ENCODE peak calls at places on chromosome 19, in ten cellular contexts. One of them, this sample, is unnamed.

GRCh38 chr19:45499196-45500180 is 1.2 kb downstream of the PPM1N start:
- DNase-seq in OCI-M1: peak; percentile 51
- DNase-seq in EL: peak; percentile 56
- DNase-seq in T-helper 9 cell: peak; percentile 34
- DNase-seq in Jurkat, Clone E6-1: peak; percentile 69
- DNase-seq in myocyte: no peak
- DNase-seq in stomach: no peak
- DNase-seq in caudate nucleus: no peak
- DNase-seq in GM03348: peak; percentile 36
- DNase-seq in stimulated activated CD8-positive, alpha-beta memory T cell treated with anti-CD3 and anti-CD28 coated beads, Interleukin-15, amount 100 ng/mL, for 24 hours: no peak
- DNase-seq in this sample: peak; percentile 71

GRCh38 chr19:10379880-10380310 is 477 bp downstream of the TYK2 start:
- DNase-seq in GM03348: peak; percentile 34
- DNase-seq in Jurkat, Clone E6-1: no peak
- DNase-seq in caudate nucleus: no peak
- DNase-seq in stimulated activated CD8-positive, alpha-beta memory T cell treated with anti-CD3 and anti-CD28 coated beads, Interleukin-15, amount 100 ng/mL, for 24 hours: no peak
- DNase-seq in EL: no peak
- DNase-seq in myocyte: peak; percentile 8
- DNase-seq in stomach: no peak
- DNase-seq in OCI-M1: no peak
- DNase-seq in T-helper 9 cell: no peak
- DNase-seq in this sample: no peak

GRCh38 chr19:47509973-47510372 is 4.9 kb downstream of the NAPA start:
- DNase-seq in GM03348: no peak
- DNase-seq in stomach: peak; percentile 67
- DNase-seq in stimulated activated CD8-positive, alpha-beta memory T cell treated with anti-CD3 and anti-CD28 coated beads, Interleukin-15, amount 100 ng/mL, for 24 hours: no peak
- DNase-seq in T-helper 9 cell: no peak
- DNase-seq in caudate nucleus: no peak
- DNase-seq in EL: no peak
- DNase-seq in OCI-M1: no peak
- DNase-seq in Jurkat, Clone E6-1: no peak
- DNase-seq in myocyte: peak; percentile 84
- DNase-seq in this sample: no peak

GRCh38 chr19:12543855-12544254 is 7.4 kb downstream of the ZNF564 start:
- DNase-seq in T-helper 9 cell: no peak
- DNase-seq in GM03348: no peak
- DNase-seq in Jurkat, Clone E6-1: no peak
- DNase-seq in stomach: no peak
- DNase-seq in caudate nucleus: no peak
- DNase-seq in myocyte: no peak
- DNase-seq in OCI-M1: peak; percentile 93
- DNase-seq in stimulated activated CD8-positive, alpha-beta memory T cell treated with anti-CD3 and anti-CD28 coated beads, Interleukin-15, amount 100 ng/mL, for 24 hours: no peak
- DNase-seq in EL: no peak
- DNase-seq in this sample: peak; percentile 27

GRCh38 chr19:48906324-48906723 is 6.2 kb downstream of the NUCB1 start:
- DNase-seq in Jurkat, Clone E6-1: no peak
- DNase-seq in T-helper 9 cell: no peak
- DNase-seq in EL: no peak
- DNase-seq in stomach: no peak
- DNase-seq in myocyte: no peak
- DNase-seq in GM03348: no peak
- DNase-seq in stimulated activated CD8-positive, alpha-beta memory T cell treated with anti-CD3 and anti-CD28 coated beads, Interleukin-15, amount 100 ng/mL, for 24 hours: no peak
- DNase-seq in OCI-M1: no peak
- DNase-seq in caudate nucleus: no peak
- DNase-seq in this sample: no peak

GRCh38 chr19:1286451-1286858 is 782 bp downstream of the EFNA2 start:
- DNase-seq in EL: no peak
- DNase-seq in myocyte: no peak
- DNase-seq in caudate nucleus: no peak
- DNase-seq in OCI-M1: no peak
- DNase-seq in GM03348: no peak
- DNase-seq in T-helper 9 cell: no peak
- DNase-seq in stomach: no peak
- DNase-seq in stimulated activated CD8-positive, alpha-beta memory T cell treated with anti-CD3 and anti-CD28 coated beads, Interleukin-15, amount 100 ng/mL, for 24 hours: no peak
- DNase-seq in Jurkat, Clone E6-1: no peak
- DNase-seq in this sample: no peak

GRCh38 chr19:36151144-36152051 is 849 bp downstream of the COX7A1 start:
- DNase-seq in GM03348: peak; percentile 56
- DNase-seq in OCI-M1: no peak
- DNase-seq in myocyte: no peak
- DNase-seq in stomach: no peak
- DNase-seq in T-helper 9 cell: no peak
- DNase-seq in stimulated activated CD8-positive, alpha-beta memory T cell treated with anti-CD3 and anti-CD28 coated beads, Interleukin-15, amount 100 ng/mL, for 24 hours: no peak
- DNase-seq in EL: no peak
- DNase-seq in Jurkat, Clone E6-1: no peak
- DNase-seq in caudate nucleus: no peak
- DNase-seq in this sample: no peak

GRCh38 chr19:1857648-1858326 is 5.6 kb downstream of the KLF16 start:
- DNase-seq in myocyte: no peak
- DNase-seq in EL: no peak
- DNase-seq in Jurkat, Clone E6-1: no peak
- DNase-seq in OCI-M1: peak; percentile 29
- DNase-seq in GM03348: no peak
- DNase-seq in stimulated activated CD8-positive, alpha-beta memory T cell treated with anti-CD3 and anti-CD28 coated beads, Interleukin-15, amount 100 ng/mL, for 24 hours: no peak
- DNase-seq in T-helper 9 cell: no peak
- DNase-seq in stomach: no peak
- DNase-seq in caudate nucleus: no peak
- DNase-seq in this sample: no peak

GRCh38 chr19:55340784-55341147 is 1.1 kb downstream of the KMT5C start:
- DNase-seq in stomach: no peak
- DNase-seq in OCI-M1: peak; percentile 65
- DNase-seq in GM03348: no peak
- DNase-seq in Jurkat, Clone E6-1: no peak
- DNase-seq in EL: no peak
- DNase-seq in stimulated activated CD8-positive, alpha-beta memory T cell treated with anti-CD3 and anti-CD28 coated beads, Interleukin-15, amount 100 ng/mL, for 24 hours: no peak
- DNase-seq in myocyte: peak; percentile 52
- DNase-seq in caudate nucleus: no peak
- DNase-seq in T-helper 9 cell: no peak
- DNase-seq in this sample: peak; percentile 68

GRCh38 chr19:16457195-16457953 is 14.4 kb downstream of the EPS15L1 start:
- DNase-seq in T-helper 9 cell: no peak
- DNase-seq in myocyte: peak; percentile 68
- DNase-seq in stimulated activated CD8-positive, alpha-beta memory T cell treated with anti-CD3 and anti-CD28 coated beads, Interleukin-15, amount 100 ng/mL, for 24 hours: no peak
- DNase-seq in OCI-M1: no peak
- DNase-seq in Jurkat, Clone E6-1: no peak
- DNase-seq in GM03348: peak; percentile 77
- DNase-seq in caudate nucleus: no peak
- DNase-seq in EL: peak; percentile 67
- DNase-seq in stomach: peak; percentile 36
- DNase-seq in this sample: no peak

GRCh38 chr19:29807178-29807577 is 4.6 kb upstream of the CCNE1 start:
- DNase-seq in GM03348: no peak
- DNase-seq in Jurkat, Clone E6-1: no peak
- DNase-seq in OCI-M1: no peak
- DNase-seq in EL: no peak
- DNase-seq in caudate nucleus: no peak
- DNase-seq in T-helper 9 cell: no peak
- DNase-seq in stomach: no peak
- DNase-seq in myocyte: no peak
- DNase-seq in stimulated activated CD8-positive, alpha-beta memory T cell treated with anti-CD3 and anti-CD28 coated beads, Interleukin-15, amount 100 ng/mL, for 24 hours: no peak
- DNase-seq in this sample: no peak

GRCh38 chr19:9070066-9070465 is 16.8 kb upstream of the OR1M1 start:
- DNase-seq in GM03348: no peak
- DNase-seq in OCI-M1: no peak
- DNase-seq in caudate nucleus: no peak
- DNase-seq in T-helper 9 cell: no peak
- DNase-seq in stomach: no peak
- DNase-seq in myocyte: no peak
- DNase-seq in stimulated activated CD8-positive, alpha-beta memory T cell treated with anti-CD3 and anti-CD28 coated beads, Interleukin-15, amount 100 ng/mL, for 24 hours: no peak
- DNase-seq in EL: no peak
- DNase-seq in Jurkat, Clone E6-1: no peak
- DNase-seq in this sample: no peak

GRCh38 chr19:38733493-38734175 is 10.6 kb downstream of the CAPN12 start:
- DNase-seq in stomach: no peak
- DNase-seq in caudate nucleus: no peak
- DNase-seq in myocyte: no peak
- DNase-seq in GM03348: peak; percentile 47
- DNase-seq in OCI-M1: peak; percentile 24
- DNase-seq in T-helper 9 cell: no peak
- DNase-seq in EL: peak; percentile 48
- DNase-seq in stimulated activated CD8-positive, alpha-beta memory T cell treated with anti-CD3 and anti-CD28 coated beads, Interleukin-15, amount 100 ng/mL, for 24 hours: no peak
- DNase-seq in Jurkat, Clone E6-1: no peak
- DNase-seq in this sample: no peak

GRCh38 chr19:7981661-7982060 is 23.8 kb downstream of the ELAVL1 start:
- DNase-seq in GM03348: no peak
- DNase-seq in T-helper 9 cell: no peak
- DNase-seq in EL: no peak
- DNase-seq in stomach: no peak
- DNase-seq in stimulated activated CD8-positive, alpha-beta memory T cell treated with anti-CD3 and anti-CD28 coated beads, Interleukin-15, amount 100 ng/mL, for 24 hours: no peak
- DNase-seq in OCI-M1: no peak
- DNase-seq in Jurkat, Clone E6-1: no peak
- DNase-seq in caudate nucleus: no peak
- DNase-seq in myocyte: no peak
- DNase-seq in this sample: no peak

This sample was measured in erythroblast.